ENCODE peak calls at places on chromosomes 6 and 20, in eight cellular contexts. I is HAP-1, S is MM.1S, Z is fibroblast of lung, C is tibial artery, J is A549, D is foreskin fibroblast, K is lung. O is an unnamed sample.

GRCh38 chr6:158313989-158314388 is 1.7 kb downstream of the TULP4 start:
- DNase-seq in Z (no peak), K (no peak), D (no peak), S (peak; percentile 56), I (no peak), C (peak; percentile 35), J (no peak), O (no peak)

GRCh38 chr20:1741309-1742048 is 83.9 kb upstream of the SIRPG start:
- DNase-seq in S (peak; percentile 26), I (no peak), J (no peak), C (no peak), K (no peak), Z (no peak), D (no peak), O (no peak)

GRCh38 chr6:129659590-129660345 is 50.2 kb downstream of the ARHGAP18 start:
- DNase-seq in S (no peak), Z (no peak), C (no peak), J (no peak), D (no peak), I (peak; percentile 46), K (no peak), O (no peak)

GRCh38 chr6:22470454-22471368 is 98.7 kb upstream of the HDGFL1 start:
- DNase-seq in D (peak; percentile 12), Z (peak; percentile 72), I (no peak), K (peak; percentile 68), C (peak; percentile 36), J (peak; percentile 1), S (no peak), O (peak; percentile 42)

GRCh38 chr20:44022464-44022863 is 107.8 kb downstream of the TOX2 start:
- DNase-seq in D (no peak), I (no peak), K (no peak), C (no peak), J (no peak), S (no peak), Z (no peak), O (no peak)

GRCh38 chr20:52945862-52946522 is 26.2 kb upstream of the TSHZ2 start:
- DNase-seq in J (no peak), D (no peak), K (no peak), I (no peak), C (no peak), Z (no peak), S (no peak), O (no peak)

GRCh38 chr6:75368151-75368779 is 83.7 kb upstream of the TMEM30A start:
- DNase-seq in J (peak; percentile 55), D (no peak), I (peak; percentile 41), Z (no peak), C (no peak), K (peak; percentile 60), S (peak; percentile 58), O (no peak)

GRCh38 chr20:1871807-1872455 is 23.3 kb upstream of the SIRPA start:
- DNase-seq in C (no peak), K (no peak), S (no peak), Z (no peak), J (no peak), I (no peak), D (no peak), O (no peak)

GRCh38 chr6:30683137-30683979 is 3.1 kb downstream of the PPP1R18 start:
- DNase-seq in Z (no peak), K (no peak), I (no peak), D (no peak), S (no peak), C (no peak), J (no peak), O (peak; percentile 37)

GRCh38 chr6:16275230-16275574 is 36.8 kb downstream of the GMPR start:
- DNase-seq in K (no peak), Z (no peak), I (no peak), J (no peak), S (no peak), C (no peak), D (no peak), O (no peak)

GRCh38 chr6:86453232-86453631 is 484.1 kb upstream of the HTR1E start:
- DNase-seq in D (no peak), S (no peak), K (no peak), I (no peak), C (no peak), Z (no peak), J (no peak), O (no peak)

GRCh38 chr6:144343736-144344428 is 58.7 kb downstream of the UTRN start:
- DNase-seq in D (no peak), C (no peak), K (no peak), Z (no peak), J (no peak), I (no peak), S (peak; percentile 46), O (no peak)

GRCh38 chr20:25022680-25023079 is 30.1 kb upstream of the APMAP start:
- DNase-seq in K (peak; percentile 77), S (no peak), J (no peak), I (no peak), D (no peak), C (peak; percentile 17), Z (no peak), O (peak; percentile 48)

GRCh38 chr20:17960927-17961599 is 7.5 kb downstream of the SNX5 start:
- DNase-seq in Z (peak; percentile 89), D (peak; percentile 63), J (no peak), K (no peak), C (no peak), I (no peak), S (no peak), O (peak; percentile 67)

GRCh38 chr6:94668896-94669295 is 908.4 kb upstream of the MANEA start:
- DNase-seq in J (no peak), S (no peak), D (no peak), Z (no peak), C (no peak), K (no peak), I (peak; percentile 44), O (no peak)

GRCh38 chr6:21749754-21750153 is 156.2 kb downstream of the SOX4 start:
- DNase-seq in J (no peak), Z (no peak), S (no peak), C (no peak), D (no peak), K (no peak), I (peak; percentile 91), O (no peak)

GRCh38 chr6:18016133-18016532 is 28.7 kb upstream of the KIF13A start:
- DNase-seq in D (no peak), C (no peak), J (no peak), Z (no peak), S (no peak), I (peak; percentile 39), K (no peak), O (no peak)

GRCh38 chr20:46898433-46898832 is 3.8 kb downstream of the EYA2 start:
- DNase-seq in C (no peak), K (no peak), D (no peak), I (no peak), J (no peak), Z (no peak), S (no peak), O (no peak)

GRCh38 chr6:15810618-15811017 is 147.8 kb upstream of the DTNBP1 start:
- DNase-seq in I (peak; percentile 12), C (no peak), J (no peak), K (no peak), D (no peak), Z (no peak), S (no peak), O (no peak)

GRCh38 chr6:140105857-140106256 is 731.4 kb upstream of the CITED2 start:
- DNase-seq in J (peak; percentile 2), S (no peak), I (peak; percentile 33), D (no peak), K (no peak), C (no peak), Z (peak; percentile 17), O (no peak)

GRCh38 chr20:16018881-16019280 is 554.4 kb downstream of the KIF16B start:
- DNase-seq in D (peak; percentile 36), Z (no peak), J (no peak), K (no peak), C (no peak), I (no peak), S (no peak), O (no peak)

DNA sequence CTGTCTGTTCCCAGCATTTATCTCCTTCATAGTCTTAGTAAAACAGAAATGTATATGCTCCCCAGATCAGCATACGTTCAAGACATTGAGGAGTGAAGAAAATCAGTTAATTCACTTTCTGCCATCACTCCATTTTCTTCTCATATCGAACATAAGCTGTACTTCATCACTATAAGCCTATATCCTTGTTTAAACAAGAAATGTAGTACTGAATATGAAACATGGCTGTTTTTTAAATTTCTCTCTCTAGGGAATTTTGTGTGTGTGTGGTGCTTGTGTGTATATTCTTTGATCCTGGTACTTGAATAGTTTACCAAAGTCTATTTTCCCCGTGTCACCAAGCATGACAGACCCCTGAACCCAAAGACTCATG is 107.1 kb downstream of the HFE start:
- DNase-seq in C (no peak), I (no peak), Z (no peak), K (no peak), J (no peak), S (no peak), D (no peak), O (no peak)
- H3K4me3 ChIP-seq in C (no peak overlapping the region), I (peak overlapping the region; percentile 73), Z (peak overlapping the region; percentile 84), K (no peak overlapping the region), J (no peak overlapping the region), S (no peak overlapping the region), D (peak overlapping the region; percentile 62), O (peak overlapping the region; percentile 77)

GRCh38 chr6:169452117-169452868 is 198.6 kb upstream of the THBS2 start:
- DNase-seq in S (no peak), I (no peak), Z (peak; percentile 94), J (no peak), C (peak; percentile 85), D (peak; percentile 95), K (no peak), O (peak; percentile 65)
- H3K4me3 ChIP-seq in S (no peak overlapping the region), I (no peak overlapping the region), Z (peak overlapping the region; percentile 45), J (no peak overlapping the region), C (peak overlapping the region; percentile 44), D (peak overlapping the region; percentile 36), K (no peak overlapping the region), O (peak overlapping the region; percentile 58)

GRCh38 chr6:3457710-3458605 is 1.1 kb upstream of the SLC22A23 start:
- DNase-seq in Z (peak; percentile 11), I (peak; percentile 78), D (no peak), J (no peak), S (no peak), K (no peak), C (peak; percentile 30), O (no peak)

GRCh38 chr6:3455490-3456394 is 1.1 kb downstream of the SLC22A23 start:
- DNase-seq in Z (no peak), K (no peak), J (no peak), C (no peak), S (no peak), D (no peak), I (no peak), O (no peak)

GRCh38 chr6:3456794-3457709 is at the start of gene SLC22A23:
- DNase-seq in C (peak; percentile 34), I (peak; percentile 62), K (peak; percentile 76), D (no peak), J (peak; percentile 79), Z (no peak), S (peak; percentile 74), O (peak; percentile 65)

GRCh38 chr6:3455121-3455489 is 1.7 kb downstream of the SLC22A23 start:
- DNase-seq in K (no peak), Z (no peak), J (no peak), I (no peak), S (no peak), C (no peak), D (no peak), O (no peak)

GRCh38 chr6:3456395-3456767 is 469 bp downstream of the SLC22A23 start:
- DNase-seq in K (no peak), J (no peak), D (no peak), Z (no peak), I (no peak), S (peak; percentile 19), C (no peak), O (no peak)
- H3K4me3 ChIP-seq in K (peak overlapping the region; percentile 54), J (peak overlapping the region; percentile 95), D (peak overlapping the region; percentile 48), Z (peak overlapping the region; percentile 57), I (peak overlapping the region; percentile 56), S (peak overlapping the region; percentile 76), C (peak overlapping the region; percentile 57), O (peak overlapping the region; percentile 80)

GRCh38 chr6:14017626-14018475 is 93.1 kb downstream of the RNF182 start:
- DNase-seq in D (no peak), I (peak; percentile 80), C (no peak), S (no peak), Z (no peak), K (no peak), J (no peak), O (no peak)
- H3K4me3 ChIP-seq in D (no peak overlapping the region), I (no peak overlapping the region), C (no peak overlapping the region), S (no peak overlapping the region), Z (no peak overlapping the region), K (no peak overlapping the region), J (no peak overlapping the region), O (no peak overlapping the region)